ENCODE peak calls at places on chromosomes 2 and 18, in ten cellular contexts. T, X, I, C, U, D, O, B, V and R are unnamed samples.

GRCh38 chr2:44136186-44136585 is 32.5 kb upstream of the PPM1B start:
- DNase-seq in T (no peak), X (no peak), I (no peak), C (no peak), U (no peak), D (no peak), O (peak), B (no peak), V (peak), R (no peak)

GRCh38 chr2:168849610-168850009 is 40.6 kb downstream of the SPC25 start:
- DNase-seq in T (peak), X (no peak), I (peak), C (no peak), U (no peak), D (peak), O (peak), B (peak), V (no peak), R (peak)

GRCh38 chr2:96869824-96870630 is at the start of gene SEMA4C:
- DNase-seq in T (no peak), X (peak), I (peak), C (no peak), U (no peak), D (peak), O (peak), B (peak), V (peak), R (peak)

GRCh38 chr18:3211236-3211992 is 8.4 kb downstream of the MYOM1 start:
- DNase-seq in T (no peak), X (no peak), I (peak), C (no peak), U (no peak), D (no peak), O (no peak), B (no peak), V (no peak), R (no peak)

GRCh38 chr2:238015705-238016104 is 45.1 kb upstream of the SCLY start:
- DNase-seq in T (no peak), X (no peak), I (no peak), C (no peak), U (no peak), D (no peak), O (no peak), B (no peak), V (no peak), R (no peak)

GRCh38 chr18:54948350-54948837 is 10.9 kb downstream of the CCDC68 start:
- DNase-seq in T (peak), X (no peak), I (no peak), C (no peak), U (no peak), D (no peak), O (no peak), B (no peak), V (no peak), R (no peak)

GRCh38 chr18:12744103-12744502 is 41.3 kb downstream of the PSMG2 start:
- DNase-seq in T (peak), X (no peak), I (no peak), C (no peak), U (peak), D (no peak), O (peak), B (peak), V (peak), R (peak)

GRCh38 chr18:30920356-30920755 is 122.2 kb downstream of the DSC3 start:
- DNase-seq in T (no peak), X (no peak), I (no peak), C (no peak), U (no peak), D (no peak), O (peak), B (no peak), V (no peak), R (no peak)

GRCh38 chr18:49609416-49610284 is 47.8 kb downstream of the LIPG start:
- DNase-seq in T (peak), X (no peak), I (peak), C (no peak), U (peak), D (no peak), O (peak), B (no peak), V (no peak), R (peak)